ENCODE peak calls at places on chromosomes 12 and 14, in seven cellular contexts. One of them, this sample, is unnamed.

GRCh38 chr12:119804011-119804641 is 73.0 kb downstream of the CIT start:
- DNase-seq in cardiac fibroblast: peak; percentile 73
- DNase-seq in adrenal gland: peak; percentile 79
- DNase-seq in PC-9: peak; percentile 47
- DNase-seq in GM12865: peak; percentile 17
- DNase-seq in spleen: no peak
- DNase-seq in heart right ventricle: peak; percentile 47
- DNase-seq in this sample: peak; percentile 34

GRCh38 chr12:88235183-88235833 is 93.2 kb downstream of the TMTC3 start:
- DNase-seq in spleen: no peak
- DNase-seq in cardiac fibroblast: no peak
- DNase-seq in GM12865: peak; percentile 32
- DNase-seq in adrenal gland: no peak
- DNase-seq in PC-9: no peak
- DNase-seq in heart right ventricle: no peak
- DNase-seq in this sample: no peak

GRCh38 chr14:103055693-103056092 is 1.7 kb downstream of the CDC42BPB start:
- DNase-seq in spleen: no peak
- DNase-seq in heart right ventricle: no peak
- DNase-seq in adrenal gland: no peak
- DNase-seq in GM12865: no peak
- DNase-seq in cardiac fibroblast: peak; percentile 38
- DNase-seq in PC-9: no peak
- DNase-seq in this sample: no peak

GRCh38 chr12:124188561-124189405 is 106.1 kb upstream of the RFLNA start:
- DNase-seq in PC-9: no peak
- DNase-seq in spleen: peak; percentile 45
- DNase-seq in cardiac fibroblast: peak; percentile 10
- DNase-seq in GM12865: no peak
- DNase-seq in adrenal gland: no peak
- DNase-seq in heart right ventricle: peak; percentile 36
- DNase-seq in this sample: no peak

GRCh38 chr14:100104523-100105300 is 39.5 kb downstream of the EVL start:
- DNase-seq in spleen: no peak
- DNase-seq in PC-9: no peak
- DNase-seq in GM12865: no peak
- DNase-seq in cardiac fibroblast: peak; percentile 57
- DNase-seq in adrenal gland: no peak
- DNase-seq in heart right ventricle: no peak
- DNase-seq in this sample: peak; percentile 13

GRCh38 chr12:107287436-107288413 is 194.4 kb upstream of the CRY1 start:
- DNase-seq in GM12865: peak; percentile 1
- DNase-seq in heart right ventricle: no peak
- DNase-seq in spleen: no peak
- DNase-seq in adrenal gland: no peak
- DNase-seq in PC-9: no peak
- DNase-seq in cardiac fibroblast: peak; percentile 18
- DNase-seq in this sample: no peak

GRCh38 chr14:103121846-103122577 is 1.2 kb upstream of the TNFAIP2 start:
- DNase-seq in adrenal gland: peak; percentile 72
- DNase-seq in PC-9: peak; percentile 100
- DNase-seq in heart right ventricle: peak; percentile 88
- DNase-seq in GM12865: peak; percentile 54
- DNase-seq in spleen: peak; percentile 93
- DNase-seq in cardiac fibroblast: peak; percentile 88
- DNase-seq in this sample: peak; percentile 51

GRCh38 chr14:62158779-62159178 is 396.6 kb downstream of the SNAPC1 start:
- DNase-seq in GM12865: no peak
- DNase-seq in PC-9: no peak
- DNase-seq in cardiac fibroblast: no peak
- DNase-seq in spleen: no peak
- DNase-seq in adrenal gland: no peak
- DNase-seq in heart right ventricle: no peak
- DNase-seq in this sample: no peak

GRCh38 chr12:94707892-94708291 is 57.5 kb upstream of the TMCC3 start:
- DNase-seq in GM12865: no peak
- DNase-seq in spleen: no peak
- DNase-seq in heart right ventricle: peak; percentile 80
- DNase-seq in cardiac fibroblast: peak; percentile 64
- DNase-seq in PC-9: no peak
- DNase-seq in adrenal gland: no peak
- DNase-seq in this sample: no peak

GRCh38 chr14:49857427-49858003 is 4.9 kb upstream of the NEMF start:
- DNase-seq in spleen: no peak
- DNase-seq in cardiac fibroblast: no peak
- DNase-seq in adrenal gland: no peak
- DNase-seq in heart right ventricle: no peak
- DNase-seq in PC-9: no peak
- DNase-seq in GM12865: peak; percentile 30
- DNase-seq in this sample: no peak

GRCh38 chr14:59161571-59162175 is 26.8 kb upstream of the DAAM1 start:
- DNase-seq in spleen: no peak
- DNase-seq in cardiac fibroblast: peak; percentile 91
- DNase-seq in adrenal gland: no peak
- DNase-seq in PC-9: peak; percentile 5
- DNase-seq in GM12865: peak; percentile 40
- DNase-seq in heart right ventricle: no peak
- DNase-seq in this sample: peak; percentile 22

GRCh38 chr12:13390381-13390856 is 193.9 kb downstream of the EMP1 start:
- DNase-seq in heart right ventricle: peak; percentile 86
- DNase-seq in adrenal gland: peak; percentile 88
- DNase-seq in spleen: no peak
- DNase-seq in GM12865: no peak
- DNase-seq in cardiac fibroblast: peak; percentile 3
- DNase-seq in PC-9: peak; percentile 98
- DNase-seq in this sample: peak; percentile 62

GRCh38 chr14:91399868-91400640 is 17.6 kb downstream of the CCDC88C start:
- DNase-seq in spleen: peak; percentile 87
- DNase-seq in GM12865: peak; percentile 55
- DNase-seq in adrenal gland: no peak
- DNase-seq in cardiac fibroblast: no peak
- DNase-seq in heart right ventricle: no peak
- DNase-seq in PC-9: no peak
- DNase-seq in this sample: no peak

GRCh38 chr12:98345308-98345876 is 170.0 kb upstream of the TMPO start:
- DNase-seq in GM12865: no peak
- DNase-seq in heart right ventricle: no peak
- DNase-seq in adrenal gland: no peak
- DNase-seq in cardiac fibroblast: no peak
- DNase-seq in spleen: no peak
- DNase-seq in PC-9: no peak
- DNase-seq in this sample: no peak

GRCh38 chr14:61406670-61407069 is 85.3 kb downstream of the PRKCH start:
- DNase-seq in adrenal gland: no peak
- DNase-seq in GM12865: no peak
- DNase-seq in heart right ventricle: no peak
- DNase-seq in PC-9: no peak
- DNase-seq in cardiac fibroblast: no peak
- DNase-seq in spleen: no peak
- DNase-seq in this sample: no peak

DNA sequence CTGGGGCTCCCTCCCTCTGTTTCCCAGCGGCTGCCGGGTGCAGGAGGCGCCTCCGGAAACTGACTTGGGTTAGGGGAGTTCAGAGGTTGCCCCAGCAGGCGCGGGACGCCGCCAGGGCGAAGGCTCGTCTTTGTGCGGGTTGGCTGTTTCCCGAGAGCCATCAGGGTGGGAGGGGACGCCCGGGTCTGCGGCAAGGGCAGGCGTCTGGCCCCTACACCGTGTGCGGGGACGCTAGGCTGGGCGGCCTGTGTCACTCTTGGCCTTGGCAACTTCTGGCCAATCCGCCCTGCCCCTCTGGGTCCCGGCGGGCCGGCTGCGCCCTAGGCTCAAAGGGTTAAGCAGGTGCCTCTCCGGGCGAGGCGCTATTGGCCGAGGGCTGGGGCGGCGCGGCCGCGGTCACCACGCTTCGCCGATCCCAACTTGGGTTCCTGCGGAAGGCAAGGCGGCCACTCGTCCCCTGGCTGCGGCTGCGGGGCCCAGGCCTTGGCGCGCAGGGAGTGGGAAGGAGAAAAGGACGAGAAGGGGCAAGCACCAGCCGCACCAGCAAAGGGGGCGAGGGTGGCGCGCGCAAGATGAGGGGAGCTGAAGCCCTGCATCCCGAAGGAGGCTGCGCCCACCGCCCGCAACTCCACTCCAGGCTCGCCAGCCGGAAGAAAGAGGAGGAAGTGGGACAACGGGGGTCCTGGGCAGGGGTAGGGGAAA is 5.6 kb upstream of the NPAS3 start:
- DNase-seq in adrenal gland: no peak
- DNase-seq in GM12865: no peak
- DNase-seq in cardiac fibroblast: no peak
- DNase-seq in PC-9: no peak
- DNase-seq in heart right ventricle: no peak
- DNase-seq in spleen: peak; percentile 71
- DNase-seq in this sample: no peak
- H3K4me3 ChIP-seq in adrenal gland: no peak overlapping the region
- H3K4me3 ChIP-seq in GM12865: no peak overlapping the region
- H3K4me3 ChIP-seq in cardiac fibroblast: peak overlapping the region; percentile 46
- H3K4me3 ChIP-seq in PC-9: no peak overlapping the region
- H3K4me3 ChIP-seq in heart right ventricle: peak overlapping the region; percentile 53
- H3K4me3 ChIP-seq in spleen: peak overlapping the region; percentile 40
- H3K4me3 ChIP-seq in this sample: peak overlapping the region; percentile 53

DNA sequence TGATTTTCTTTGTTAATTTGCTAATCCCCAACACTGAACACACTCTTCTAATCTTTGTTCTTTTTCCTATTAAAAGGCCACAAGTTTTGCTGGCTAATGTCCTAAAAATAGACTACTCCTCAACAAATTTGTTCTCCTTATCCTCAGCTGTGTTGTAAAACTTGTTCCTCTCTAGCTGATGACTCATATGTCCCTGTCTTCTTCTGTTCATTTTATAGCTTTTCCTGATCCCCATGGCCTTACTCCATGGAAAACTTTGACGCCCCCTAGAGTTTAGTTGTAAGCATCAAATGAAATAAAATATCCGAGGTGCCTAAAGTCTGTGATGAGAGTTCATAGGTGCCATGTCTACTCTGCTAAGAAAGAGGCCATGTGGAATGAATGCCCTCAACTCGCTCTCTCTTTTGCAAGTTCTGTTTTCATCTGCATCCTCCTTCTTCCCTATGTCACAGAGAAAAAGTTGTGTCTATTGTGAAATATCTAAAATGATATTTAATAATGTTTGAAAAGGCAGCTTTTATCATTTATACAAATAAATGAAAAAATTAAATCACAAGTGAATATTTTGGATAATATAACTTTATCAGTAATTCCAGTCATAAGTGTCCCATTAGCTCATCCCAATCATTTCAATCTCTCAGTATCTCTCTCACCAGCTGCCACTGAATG is 237.9 kb downstream of the IPO8 start:
- DNase-seq in heart right ventricle: no peak
- DNase-seq in cardiac fibroblast: peak; percentile 94
- DNase-seq in adrenal gland: no peak
- DNase-seq in GM12865: no peak
- DNase-seq in PC-9: no peak
- DNase-seq in spleen: no peak
- DNase-seq in this sample: peak; percentile 23
- TF ChIP-seq CTCF in heart right ventricle: peak; percentile 35
- TF ChIP-seq CTCF in cardiac fibroblast: peak; percentile 57
- TF ChIP-seq CTCF in adrenal gland: peak; percentile 23
- TF ChIP-seq CTCF in GM12865: no peak
- TF ChIP-seq CTCF in PC-9: peak; percentile 63
- TF ChIP-seq CTCF in spleen: peak; percentile 11
- TF ChIP-seq CTCF in this sample: peak; percentile 44

DNA sequence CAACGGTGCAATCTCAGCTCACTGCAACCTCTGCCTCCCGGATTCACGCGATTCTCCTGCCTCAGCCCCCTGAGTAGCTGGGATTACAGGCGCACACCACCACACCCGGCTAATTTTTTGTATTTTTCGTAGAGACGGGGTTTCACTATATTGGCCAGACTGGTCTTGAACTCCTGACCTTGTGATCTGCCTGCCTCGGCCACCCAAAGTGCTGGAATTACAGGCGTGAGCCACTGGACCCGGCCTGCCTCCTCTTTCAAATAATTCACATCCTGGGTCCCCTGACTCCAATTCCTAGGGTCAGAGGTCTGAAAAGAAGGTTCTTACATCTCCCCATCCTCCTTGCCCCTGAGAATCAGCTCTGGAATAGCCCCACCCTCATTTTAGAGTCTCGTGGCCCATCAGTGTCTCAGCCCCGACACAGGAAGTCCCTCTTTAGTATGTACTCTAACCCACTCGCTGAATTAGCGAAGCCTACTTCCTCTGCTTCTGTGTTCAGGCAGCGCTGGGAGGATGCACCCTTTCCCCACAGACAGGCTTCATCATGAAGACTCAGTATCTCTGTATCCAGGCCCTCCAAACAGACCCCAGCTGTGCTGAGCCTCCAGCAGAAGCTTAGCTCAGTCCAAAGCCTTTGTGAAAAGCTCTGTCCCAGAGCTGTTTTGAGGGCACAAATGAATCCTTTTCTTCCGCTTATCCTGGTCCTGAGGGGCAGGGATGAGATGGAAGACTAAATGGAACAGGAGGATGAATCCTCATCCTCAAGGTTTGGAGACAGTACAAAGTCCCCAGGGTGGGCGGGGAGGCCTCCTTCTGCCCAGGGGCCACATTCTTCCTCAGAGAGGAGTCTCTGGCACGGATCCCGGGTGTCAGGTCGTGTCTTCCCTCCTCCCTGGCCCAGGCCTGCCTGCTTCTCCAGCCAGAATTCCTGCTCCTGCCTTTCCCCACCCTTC is 3.5 kb downstream of the LPAR5 start:
- DNase-seq in PC-9: peak; percentile 17
- DNase-seq in adrenal gland: no peak
- DNase-seq in heart right ventricle: no peak
- DNase-seq in spleen: peak; percentile 86
- DNase-seq in GM12865: peak; percentile 92
- DNase-seq in cardiac fibroblast: no peak
- DNase-seq in this sample: no peak
- H3K4me3 ChIP-seq in PC-9: no peak overlapping the region
- H3K4me3 ChIP-seq in adrenal gland: no peak overlapping the region
- H3K4me3 ChIP-seq in heart right ventricle: no peak overlapping the region
- H3K4me3 ChIP-seq in spleen: peak overlapping the region; percentile 27
- H3K4me3 ChIP-seq in GM12865: peak overlapping the region; percentile 69
- H3K4me3 ChIP-seq in cardiac fibroblast: no peak overlapping the region
- H3K4me3 ChIP-seq in this sample: no peak overlapping the region

GRCh38 chr14:73778736-73779135 is 64.6 kb upstream of the PNMA1 start:
- DNase-seq in adrenal gland: no peak
- DNase-seq in spleen: no peak
- DNase-seq in PC-9: no peak
- DNase-seq in GM12865: no peak
- DNase-seq in cardiac fibroblast: no peak
- DNase-seq in heart right ventricle: no peak
- DNase-seq in this sample: no peak

GRCh38 chr14:73775339-73776193 is 61.4 kb upstream of the PNMA1 start:
- DNase-seq in PC-9: no peak
- DNase-seq in cardiac fibroblast: no peak
- DNase-seq in spleen: no peak
- DNase-seq in GM12865: no peak
- DNase-seq in adrenal gland: no peak
- DNase-seq in heart right ventricle: no peak
- DNase-seq in this sample: no peak

GRCh38 chr14:73774671-73775070 is 60.5 kb upstream of the PNMA1 start:
- DNase-seq in cardiac fibroblast: no peak
- DNase-seq in PC-9: no peak
- DNase-seq in spleen: peak; percentile 64
- DNase-seq in GM12865: no peak
- DNase-seq in adrenal gland: no peak
- DNase-seq in heart right ventricle: no peak
- DNase-seq in this sample: no peak

GRCh38 chr14:73776194-73776537 is 62.0 kb upstream of the PNMA1 start:
- DNase-seq in GM12865: no peak
- DNase-seq in spleen: no peak
- DNase-seq in PC-9: no peak
- DNase-seq in heart right ventricle: no peak
- DNase-seq in adrenal gland: no peak
- DNase-seq in cardiac fibroblast: no peak
- DNase-seq in this sample: no peak

GRCh38 chr14:73777420-73777819 is 63.2 kb upstream of the PNMA1 start:
- DNase-seq in heart right ventricle: no peak
- DNase-seq in spleen: no peak
- DNase-seq in cardiac fibroblast: no peak
- DNase-seq in adrenal gland: no peak
- DNase-seq in PC-9: no peak
- DNase-seq in GM12865: peak; percentile 64
- DNase-seq in this sample: no peak
- TF ChIP-seq CTCF in heart right ventricle: no peak
- TF ChIP-seq CTCF in spleen: no peak
- TF ChIP-seq CTCF in cardiac fibroblast: no peak
- TF ChIP-seq CTCF in adrenal gland: no peak
- TF ChIP-seq CTCF in PC-9: peak; percentile 15
- TF ChIP-seq CTCF in GM12865: peak; percentile 29
- TF ChIP-seq CTCF in this sample: no peak